ENCODE peak calls at places on chromosomes 5 and 9, in five cellular contexts. T is CD8-positive, alpha-beta memory T cell; Q is aorta; J is heart left ventricle; A is uterus. L is an unnamed sample.
A peak's percentile ranks its signal among the peaks of the same experiment; 100 is the strongest.

GRCh38 chr5:34053133-34053532 is 10.1 kb upstream of the C1QTNF3 start:
- DNase-seq in Q (no peak), J (no peak), T (no peak), A (no peak), L (no peak)

GRCh38 chr9:28050046-28050445 is 476.8 kb upstream of the C9orf72 start:
- DNase-seq in A (no peak), T (no peak), Q (no peak), J (no peak), L (no peak)

GRCh38 chr5:16550316-16550952 is 66.4 kb downstream of the RETREG1 start:
- DNase-seq in T (no peak), J (peak; percentile 39), A (no peak), Q (no peak), L (no peak)

GRCh38 chr9:35826071-35826701 is 2.3 kb downstream of the FAM221B start:
- DNase-seq in T (peak; percentile 58), J (no peak), A (no peak), Q (no peak), L (no peak)

GRCh38 chr5:147822686-147823491 is 8.6 kb downstream of the SPINK1 start:
- DNase-seq in J (peak; percentile 44), T (peak; percentile 5), Q (peak; percentile 66), A (no peak), L (no peak)

GRCh38 chr9:6686396-6686795 is 40.9 kb upstream of the GLDC start:
- DNase-seq in T (no peak), A (no peak), Q (no peak), J (no peak), L (no peak)

GRCh38 chr5:9699681-9700080 is 69.5 kb upstream of the TAS2R1 start:
- DNase-seq in T (no peak), J (no peak), A (no peak), Q (no peak), L (no peak)

GRCh38 chr9:95605826-95606555 is 89.2 kb upstream of the PTCH1 start:
- DNase-seq in J (no peak), Q (no peak), A (no peak), T (no peak), L (no peak)

GRCh38 chr9:129262261-129262660 is 84.2 kb upstream of the IER5L start:
- DNase-seq in T (no peak), A (no peak), Q (peak; percentile 40), J (peak; percentile 24), L (no peak)

GRCh38 chr5:76081811-76082783 is 1.1 kb upstream of the SV2C start:
- DNase-seq in Q (peak; percentile 57), T (no peak), A (no peak), J (no peak), L (no peak)

GRCh38 chr5:162068412-162068811 is 839 bp downstream of the GABRG2 start:
- DNase-seq in J (peak; percentile 19), A (no peak), T (no peak), Q (no peak), L (no peak)

GRCh38 chr5:61275841-61276240 is 56.2 kb upstream of the ZSWIM6 start:
- DNase-seq in J (peak; percentile 81), Q (no peak), A (no peak), T (no peak), L (no peak)

GRCh38 chr5:15550502-15551115 is 50.6 kb downstream of the FBXL7 start:
- DNase-seq in J (no peak), Q (no peak), A (no peak), T (no peak), L (no peak)

GRCh38 chr5:7759951-7760580 is 90.9 kb downstream of the CFAP90 start:
- DNase-seq in J (no peak), Q (no peak), A (no peak), T (no peak), L (no peak)

GRCh38 chr5:26535215-26535614 is 503.2 kb downstream of the CDH9 start:
- DNase-seq in T (no peak), Q (no peak), J (no peak), A (no peak), L (no peak)

GRCh38 chr9:13942695-13943094 is 371.2 kb downstream of the NFIB start:
- DNase-seq in J (no peak), Q (no peak), A (peak; percentile 23), T (no peak), L (no peak)

GRCh38 chr5:137605377-137605776 is 106.3 kb upstream of the SPOCK1 start:
- DNase-seq in A (no peak), Q (no peak), J (no peak), T (no peak), L (no peak)

GRCh38 chr5:136054133-136054996 is 25.6 kb downstream of the TGFBI start:
- DNase-seq in J (no peak), T (no peak), A (peak; percentile 27), Q (peak; percentile 44), L (no peak)

GRCh38 chr5:159854916-159855315 is 61.4 kb upstream of the ADRA1B start:
- DNase-seq in J (no peak), Q (no peak), T (no peak), A (no peak), L (no peak)

GRCh38 chr5:132235340-132235739 is 7.7 kb upstream of the P4HA2 start:
- DNase-seq in Q (no peak), T (no peak), J (no peak), A (no peak), L (no peak)

GRCh38 chr9:136858844-136859757 is 7.0 kb downstream of the MAMDC4 start:
- DNase-seq in J (peak; percentile 75), Q (peak; percentile 91), A (peak; percentile 52), T (no peak), L (peak; percentile 3)

GRCh38 chr5:38420691-38421395 is 135.6 kb downstream of the LIFR start:
- DNase-seq in Q (no peak), A (peak; percentile 48), J (peak; percentile 55), T (no peak), L (no peak)

GRCh38 chr9:114080773-114081440 is 2.8 kb upstream of the AMBP start:
- DNase-seq in J (no peak), Q (no peak), T (no peak), A (peak; percentile 8), L (no peak)
- H3K9me3 ChIP-seq in J (no peaks in the 10 kb centered on the region), Q (no peaks in the 10 kb centered on the region), T (no peaks in the 10 kb centered on the region), A (no peaks in the 10 kb centered on the region), L (no peaks in the 10 kb centered on the region)

DNA sequence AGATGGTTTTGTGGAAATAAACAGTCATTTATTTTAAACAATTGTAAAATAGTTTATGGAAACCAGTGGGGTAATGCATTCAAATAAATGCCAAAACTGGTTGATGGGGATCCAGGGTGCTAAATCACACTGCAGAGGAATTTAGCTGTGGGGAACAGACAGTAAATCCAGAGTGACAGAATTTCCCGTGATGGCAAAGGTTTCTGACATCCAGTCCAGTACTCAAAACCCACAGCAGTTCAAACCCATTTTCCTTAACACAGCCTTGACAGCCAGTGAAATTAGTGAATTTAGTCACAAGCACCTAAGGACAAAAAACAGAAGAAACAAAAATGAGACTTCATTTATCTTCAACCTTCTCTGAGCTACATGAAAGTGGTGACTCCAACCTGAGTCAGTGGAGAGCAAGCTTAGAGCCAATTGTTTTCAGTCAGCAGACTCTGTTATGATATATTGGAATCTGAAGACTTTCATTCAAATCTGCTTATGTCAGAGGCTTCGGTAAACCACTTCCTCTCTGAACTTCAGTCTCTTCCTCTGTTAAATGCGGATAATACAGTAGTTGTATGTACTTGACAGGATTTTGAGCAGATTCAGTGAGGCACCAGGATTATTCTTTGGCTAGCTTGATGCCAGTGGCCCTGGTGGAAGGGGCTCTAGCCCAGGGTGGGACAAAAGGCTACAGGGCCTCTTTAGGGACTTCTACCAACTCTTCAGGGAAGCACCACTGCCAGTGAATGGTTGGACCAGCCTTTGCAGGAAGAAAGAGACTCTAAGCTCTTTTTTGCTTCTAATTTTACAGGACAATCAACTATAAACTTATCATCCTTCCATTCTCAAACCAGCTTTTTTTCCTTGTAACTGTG is 185.3 kb downstream of the MAPKAP1 start:
- DNase-seq in A (no peak), Q (no peak), J (no peak), T (peak; percentile 58), L (no peak)
- H3K9me3 ChIP-seq in A (no peaks in the 10 kb centered on the region), Q (no peaks in the 10 kb centered on the region), J (no peaks in the 10 kb centered on the region), T (no peaks in the 10 kb centered on the region), L (no peaks in the 10 kb centered on the region)

GRCh38 chr9:123843703-123844102 is 86.2 kb downstream of the DENND1A start:
- DNase-seq in Q (no peak), J (no peak), T (no peak), A (no peak), L (no peak)
- H3K9me3 ChIP-seq in Q (peaks cover 5% of the 10 kb centered on the region), J (peaks cover 16% of the 10 kb centered on the region), T (peaks cover 9% of the 10 kb centered on the region), A (no peaks in the 10 kb centered on the region), L (no peaks in the 10 kb centered on the region)

GRCh38 chr9:101131326-101131725 is 102.8 kb downstream of the PLPPR1 start:
- DNase-seq in A (no peak), T (no peak), J (no peak), Q (no peak), L (no peak)

GRCh38 chr9:101128623-101129022 is 100.1 kb downstream of the PLPPR1 start:
- DNase-seq in J (no peak), T (no peak), A (no peak), Q (no peak), L (no peak)

GRCh38 chr9:101130089-101130488 is 101.6 kb downstream of the PLPPR1 start:
- DNase-seq in J (no peak), A (no peak), T (no peak), Q (no peak), L (no peak)

GRCh38 chr9:101121836-101122399 is 93.4 kb downstream of the PLPPR1 start:
- DNase-seq in A (no peak), J (no peak), Q (no peak), T (no peak), L (no peak)

GRCh38 chr9:101126556-101126955 is 98.0 kb downstream of the PLPPR1 start:
- DNase-seq in J (no peak), A (no peak), Q (no peak), T (no peak), L (no peak)
- H3K9me3 ChIP-seq in J (no peaks in the 10 kb centered on the region), A (no peaks in the 10 kb centered on the region), Q (no peaks in the 10 kb centered on the region), T (no peaks in the 10 kb centered on the region), L (no peaks in the 10 kb centered on the region)

GRCh38 chr5:13211064-13211463 is 733.4 kb downstream of the DNAH5 start:
- DNase-seq in Q (no peak), T (no peak), J (no peak), A (no peak), L (no peak)
- H3K9me3 ChIP-seq in Q (no peaks in the 10 kb centered on the region), T (no peaks in the 10 kb centered on the region), J (no peaks in the 10 kb centered on the region), A (no peaks in the 10 kb centered on the region), L (no peaks in the 10 kb centered on the region)

GRCh38 chr5:174223355-174223754 is 177.8 kb downstream of the NSG2 start:
- DNase-seq in A (no peak), T (no peak), J (no peak), Q (no peak), L (no peak)
- H3K9me3 ChIP-seq in A (no peaks in the 10 kb centered on the region), T (no peaks in the 10 kb centered on the region), J (no peaks in the 10 kb centered on the region), Q (no peaks in the 10 kb centered on the region), L (no peaks in the 10 kb centered on the region)

GRCh38 chr5:150204588-150204960 is 14.7 kb downstream of the SLC6A7 start:
- DNase-seq in J (no peak), Q (no peak), A (no peak), T (no peak), L (no peak)
- H3K9me3 ChIP-seq in J (no peaks in the 10 kb centered on the region), Q (no peaks in the 10 kb centered on the region), A (no peaks in the 10 kb centered on the region), T (no peaks in the 10 kb centered on the region), L (no peaks in the 10 kb centered on the region)

L was measured in T-helper 17 cell.